ENCODE peak calls at places on chromosome 13, in six cellular contexts. One of them, this sample, is unnamed.

GRCh38 chr13:99339736-99340392 is 32.7 kb upstream of the GPR183 start:
- DNase-seq in stimulated activated CD8-positive, alpha-beta memory T cell treated with anti-CD3 and anti-CD28 coated beads, Interleukin-12 subunit alpha, Interleukin-12 subunit beta, amount 100 ng/mL, for 1 hour: no peak
- DNase-seq in amniotic stem cell: no peak
- DNase-seq in ELR: peak; percentile 50
- DNase-seq in GM10248: no peak
- DNase-seq in choroid plexus epithelial cell: peak; percentile 83
- DNase-seq in this sample: no peak

GRCh38 chr13:47463726-47464125 is 537.3 kb downstream of the SUCLA2 start:
- DNase-seq in choroid plexus epithelial cell: peak; percentile 69
- DNase-seq in GM10248: no peak
- DNase-seq in stimulated activated CD8-positive, alpha-beta memory T cell treated with anti-CD3 and anti-CD28 coated beads, Interleukin-12 subunit alpha, Interleukin-12 subunit beta, amount 100 ng/mL, for 1 hour: no peak
- DNase-seq in ELR: peak; percentile 77
- DNase-seq in amniotic stem cell: no peak
- DNase-seq in this sample: peak; percentile 34

GRCh38 chr13:105587786-105588185 is 947.7 kb downstream of the EFNB2 start:
- DNase-seq in ELR: peak; percentile 63
- DNase-seq in choroid plexus epithelial cell: peak; percentile 50
- DNase-seq in GM10248: no peak
- DNase-seq in amniotic stem cell: no peak
- DNase-seq in stimulated activated CD8-positive, alpha-beta memory T cell treated with anti-CD3 and anti-CD28 coated beads, Interleukin-12 subunit alpha, Interleukin-12 subunit beta, amount 100 ng/mL, for 1 hour: no peak
- DNase-seq in this sample: peak; percentile 25

GRCh38 chr13:44141213-44141724 is 232.4 kb upstream of the SERP2 start:
- DNase-seq in ELR: no peak
- DNase-seq in GM10248: peak; percentile 15
- DNase-seq in amniotic stem cell: no peak
- DNase-seq in stimulated activated CD8-positive, alpha-beta memory T cell treated with anti-CD3 and anti-CD28 coated beads, Interleukin-12 subunit alpha, Interleukin-12 subunit beta, amount 100 ng/mL, for 1 hour: no peak
- DNase-seq in choroid plexus epithelial cell: no peak
- DNase-seq in this sample: no peak

GRCh38 chr13:40910324-40911050 is 108.6 kb downstream of the ELF1 start:
- DNase-seq in stimulated activated CD8-positive, alpha-beta memory T cell treated with anti-CD3 and anti-CD28 coated beads, Interleukin-12 subunit alpha, Interleukin-12 subunit beta, amount 100 ng/mL, for 1 hour: no peak
- DNase-seq in choroid plexus epithelial cell: peak; percentile 39
- DNase-seq in ELR: peak; percentile 65
- DNase-seq in GM10248: no peak
- DNase-seq in amniotic stem cell: no peak
- DNase-seq in this sample: no peak

GRCh38 chr13:69948016-69948415 is 159.6 kb upstream of the ATXN8OS start:
- DNase-seq in amniotic stem cell: no peak
- DNase-seq in ELR: no peak
- DNase-seq in stimulated activated CD8-positive, alpha-beta memory T cell treated with anti-CD3 and anti-CD28 coated beads, Interleukin-12 subunit alpha, Interleukin-12 subunit beta, amount 100 ng/mL, for 1 hour: no peak
- DNase-seq in GM10248: peak; percentile 7
- DNase-seq in choroid plexus epithelial cell: no peak
- DNase-seq in this sample: no peak

GRCh38 chr13:97911311-97912138 is 42.0 kb upstream of the IPO5 start:
- DNase-seq in ELR: peak; percentile 57
- DNase-seq in GM10248: peak; percentile 26
- DNase-seq in amniotic stem cell: no peak
- DNase-seq in choroid plexus epithelial cell: no peak
- DNase-seq in stimulated activated CD8-positive, alpha-beta memory T cell treated with anti-CD3 and anti-CD28 coated beads, Interleukin-12 subunit alpha, Interleukin-12 subunit beta, amount 100 ng/mL, for 1 hour: no peak
- DNase-seq in this sample: no peak

GRCh38 chr13:19601749-19602725 is 31.4 kb upstream of the MPHOSPH8 start:
- DNase-seq in stimulated activated CD8-positive, alpha-beta memory T cell treated with anti-CD3 and anti-CD28 coated beads, Interleukin-12 subunit alpha, Interleukin-12 subunit beta, amount 100 ng/mL, for 1 hour: no peak
- DNase-seq in choroid plexus epithelial cell: peak; percentile 41
- DNase-seq in GM10248: peak; percentile 78
- DNase-seq in ELR: peak; percentile 64
- DNase-seq in amniotic stem cell: no peak
- DNase-seq in this sample: peak; percentile 29

GRCh38 chr13:48093588-48093987 is 1.3 kb downstream of the MED4 start:
- DNase-seq in GM10248: no peak
- DNase-seq in amniotic stem cell: no peak
- DNase-seq in choroid plexus epithelial cell: no peak
- DNase-seq in stimulated activated CD8-positive, alpha-beta memory T cell treated with anti-CD3 and anti-CD28 coated beads, Interleukin-12 subunit alpha, Interleukin-12 subunit beta, amount 100 ng/mL, for 1 hour: no peak
- DNase-seq in ELR: peak; percentile 25
- DNase-seq in this sample: no peak

GRCh38 chr13:74134777-74135305 is 637 bp upstream of the KLF12 start:
- DNase-seq in GM10248: peak; percentile 40
- DNase-seq in choroid plexus epithelial cell: no peak
- DNase-seq in stimulated activated CD8-positive, alpha-beta memory T cell treated with anti-CD3 and anti-CD28 coated beads, Interleukin-12 subunit alpha, Interleukin-12 subunit beta, amount 100 ng/mL, for 1 hour: peak; percentile 27
- DNase-seq in ELR: peak; percentile 65
- DNase-seq in amniotic stem cell: peak; percentile 20
- DNase-seq in this sample: peak; percentile 61

GRCh38 chr13:99353836-99354235 is 46.6 kb upstream of the GPR183 start:
- DNase-seq in GM10248: no peak
- DNase-seq in amniotic stem cell: no peak
- DNase-seq in ELR: peak; percentile 83
- DNase-seq in stimulated activated CD8-positive, alpha-beta memory T cell treated with anti-CD3 and anti-CD28 coated beads, Interleukin-12 subunit alpha, Interleukin-12 subunit beta, amount 100 ng/mL, for 1 hour: no peak
- DNase-seq in choroid plexus epithelial cell: peak; percentile 25
- DNase-seq in this sample: no peak

GRCh38 chr13:30805603-30806011 is 70.3 kb downstream of the ALOX5AP start:
- DNase-seq in amniotic stem cell: no peak
- DNase-seq in ELR: no peak
- DNase-seq in GM10248: no peak
- DNase-seq in choroid plexus epithelial cell: no peak
- DNase-seq in stimulated activated CD8-positive, alpha-beta memory T cell treated with anti-CD3 and anti-CD28 coated beads, Interleukin-12 subunit alpha, Interleukin-12 subunit beta, amount 100 ng/mL, for 1 hour: no peak
- DNase-seq in this sample: no peak

GRCh38 chr13:106491928-106492327 is 43.5 kb downstream of the EFNB2 start:
- DNase-seq in ELR: no peak
- DNase-seq in stimulated activated CD8-positive, alpha-beta memory T cell treated with anti-CD3 and anti-CD28 coated beads, Interleukin-12 subunit alpha, Interleukin-12 subunit beta, amount 100 ng/mL, for 1 hour: no peak
- DNase-seq in amniotic stem cell: no peak
- DNase-seq in GM10248: no peak
- DNase-seq in choroid plexus epithelial cell: no peak
- DNase-seq in this sample: no peak

GRCh38 chr13:19836472-19836871 is 27.0 kb downstream of the ZMYM5 start:
- DNase-seq in ELR: peak; percentile 27
- DNase-seq in stimulated activated CD8-positive, alpha-beta memory T cell treated with anti-CD3 and anti-CD28 coated beads, Interleukin-12 subunit alpha, Interleukin-12 subunit beta, amount 100 ng/mL, for 1 hour: no peak
- DNase-seq in amniotic stem cell: no peak
- DNase-seq in GM10248: no peak
- DNase-seq in choroid plexus epithelial cell: peak; percentile 21
- DNase-seq in this sample: no peak

GRCh38 chr13:29918845-29919244 is 68.4 kb upstream of the UBL3 start:
- DNase-seq in ELR: peak; percentile 96
- DNase-seq in amniotic stem cell: no peak
- DNase-seq in choroid plexus epithelial cell: peak; percentile 79
- DNase-seq in stimulated activated CD8-positive, alpha-beta memory T cell treated with anti-CD3 and anti-CD28 coated beads, Interleukin-12 subunit alpha, Interleukin-12 subunit beta, amount 100 ng/mL, for 1 hour: no peak
- DNase-seq in GM10248: no peak
- DNase-seq in this sample: peak; percentile 42

GRCh38 chr13:40064723-40065122 is 409.3 kb downstream of the COG6 start:
- DNase-seq in choroid plexus epithelial cell: peak; percentile 78
- DNase-seq in ELR: peak; percentile 71
- DNase-seq in stimulated activated CD8-positive, alpha-beta memory T cell treated with anti-CD3 and anti-CD28 coated beads, Interleukin-12 subunit alpha, Interleukin-12 subunit beta, amount 100 ng/mL, for 1 hour: no peak
- DNase-seq in amniotic stem cell: no peak
- DNase-seq in GM10248: no peak
- DNase-seq in this sample: peak; percentile 56

GRCh38 chr13:28532226-28533048 is 37.5 kb upstream of the FLT1 start:
- DNase-seq in stimulated activated CD8-positive, alpha-beta memory T cell treated with anti-CD3 and anti-CD28 coated beads, Interleukin-12 subunit alpha, Interleukin-12 subunit beta, amount 100 ng/mL, for 1 hour: no peak
- DNase-seq in amniotic stem cell: no peak
- DNase-seq in choroid plexus epithelial cell: peak; percentile 23
- DNase-seq in GM10248: peak; percentile 43
- DNase-seq in ELR: peak; percentile 65
- DNase-seq in this sample: no peak

GRCh38 chr13:24133396-24133795 is 27.1 kb upstream of the SPATA13 start:
- DNase-seq in GM10248: no peak
- DNase-seq in amniotic stem cell: no peak
- DNase-seq in stimulated activated CD8-positive, alpha-beta memory T cell treated with anti-CD3 and anti-CD28 coated beads, Interleukin-12 subunit alpha, Interleukin-12 subunit beta, amount 100 ng/mL, for 1 hour: no peak
- DNase-seq in ELR: no peak
- DNase-seq in choroid plexus epithelial cell: no peak
- DNase-seq in this sample: no peak

GRCh38 chr13:19838726-19839342 is 24.6 kb downstream of the ZMYM5 start:
- DNase-seq in ELR: no peak
- DNase-seq in amniotic stem cell: no peak
- DNase-seq in GM10248: no peak
- DNase-seq in choroid plexus epithelial cell: peak; percentile 92
- DNase-seq in stimulated activated CD8-positive, alpha-beta memory T cell treated with anti-CD3 and anti-CD28 coated beads, Interleukin-12 subunit alpha, Interleukin-12 subunit beta, amount 100 ng/mL, for 1 hour: no peak
- DNase-seq in this sample: no peak

GRCh38 chr13:48094404-48094780 is 512 bp downstream of the MED4 start:
- DNase-seq in stimulated activated CD8-positive, alpha-beta memory T cell treated with anti-CD3 and anti-CD28 coated beads, Interleukin-12 subunit alpha, Interleukin-12 subunit beta, amount 100 ng/mL, for 1 hour: no peak
- DNase-seq in GM10248: peak; percentile 13
- DNase-seq in ELR: peak; percentile 28
- DNase-seq in choroid plexus epithelial cell: peak; percentile 24
- DNase-seq in amniotic stem cell: no peak
- DNase-seq in this sample: no peak

GRCh38 chr13:75399168-75399878 is 82.6 kb downstream of the TBC1D4 start:
- DNase-seq in GM10248: no peak
- DNase-seq in stimulated activated CD8-positive, alpha-beta memory T cell treated with anti-CD3 and anti-CD28 coated beads, Interleukin-12 subunit alpha, Interleukin-12 subunit beta, amount 100 ng/mL, for 1 hour: no peak
- DNase-seq in ELR: peak; percentile 72
- DNase-seq in choroid plexus epithelial cell: peak; percentile 43
- DNase-seq in amniotic stem cell: peak; percentile 43
- DNase-seq in this sample: no peak

GRCh38 chr13:21478881-21479808 is 20.0 kb upstream of the ZDHHC20 start:
- DNase-seq in amniotic stem cell: peak; percentile 44
- DNase-seq in stimulated activated CD8-positive, alpha-beta memory T cell treated with anti-CD3 and anti-CD28 coated beads, Interleukin-12 subunit alpha, Interleukin-12 subunit beta, amount 100 ng/mL, for 1 hour: peak; percentile 39
- DNase-seq in GM10248: peak; percentile 49
- DNase-seq in choroid plexus epithelial cell: peak; percentile 88
- DNase-seq in ELR: peak; percentile 80
- DNase-seq in this sample: peak; percentile 42

GRCh38 chr13:105821337-105821736 is 714.1 kb downstream of the EFNB2 start:
- DNase-seq in stimulated activated CD8-positive, alpha-beta memory T cell treated with anti-CD3 and anti-CD28 coated beads, Interleukin-12 subunit alpha, Interleukin-12 subunit beta, amount 100 ng/mL, for 1 hour: no peak
- DNase-seq in GM10248: no peak
- DNase-seq in ELR: no peak
- DNase-seq in amniotic stem cell: no peak
- DNase-seq in choroid plexus epithelial cell: no peak
- DNase-seq in this sample: no peak

GRCh38 chr13:86788624-86789023 is 882.5 kb upstream of the SLITRK5 start:
- DNase-seq in ELR: no peak
- DNase-seq in amniotic stem cell: no peak
- DNase-seq in choroid plexus epithelial cell: no peak
- DNase-seq in GM10248: no peak
- DNase-seq in stimulated activated CD8-positive, alpha-beta memory T cell treated with anti-CD3 and anti-CD28 coated beads, Interleukin-12 subunit alpha, Interleukin-12 subunit beta, amount 100 ng/mL, for 1 hour: no peak
- DNase-seq in this sample: no peak

GRCh38 chr13:53250272-53250875 is 221.8 kb downstream of the OLFM4 start:
- DNase-seq in amniotic stem cell: peak; percentile 57
- DNase-seq in choroid plexus epithelial cell: peak; percentile 85
- DNase-seq in ELR: peak; percentile 78
- DNase-seq in GM10248: peak; percentile 35
- DNase-seq in stimulated activated CD8-positive, alpha-beta memory T cell treated with anti-CD3 and anti-CD28 coated beads, Interleukin-12 subunit alpha, Interleukin-12 subunit beta, amount 100 ng/mL, for 1 hour: no peak
- DNase-seq in this sample: no peak

GRCh38 chr13:43874512-43875092 is 4.9 kb downstream of the CCDC122 start:
- DNase-seq in ELR: peak; percentile 63
- DNase-seq in amniotic stem cell: no peak
- DNase-seq in stimulated activated CD8-positive, alpha-beta memory T cell treated with anti-CD3 and anti-CD28 coated beads, Interleukin-12 subunit alpha, Interleukin-12 subunit beta, amount 100 ng/mL, for 1 hour: no peak
- DNase-seq in GM10248: peak; percentile 17
- DNase-seq in choroid plexus epithelial cell: peak; percentile 62
- DNase-seq in this sample: no peak

GRCh38 chr13:66995366-66995663 is 234.8 kb downstream of the PCDH9 start:
- DNase-seq in ELR: no peak
- DNase-seq in amniotic stem cell: no peak
- DNase-seq in choroid plexus epithelial cell: no peak
- DNase-seq in stimulated activated CD8-positive, alpha-beta memory T cell treated with anti-CD3 and anti-CD28 coated beads, Interleukin-12 subunit alpha, Interleukin-12 subunit beta, amount 100 ng/mL, for 1 hour: no peak
- DNase-seq in GM10248: peak; percentile 20
- DNase-seq in this sample: no peak

GRCh38 chr13:83879431-83880171 is 2.7 kb downstream of the SLITRK1 start:
- DNase-seq in amniotic stem cell: no peak
- DNase-seq in choroid plexus epithelial cell: no peak
- DNase-seq in stimulated activated CD8-positive, alpha-beta memory T cell treated with anti-CD3 and anti-CD28 coated beads, Interleukin-12 subunit alpha, Interleukin-12 subunit beta, amount 100 ng/mL, for 1 hour: no peak
- DNase-seq in GM10248: no peak
- DNase-seq in ELR: peak; percentile 53
- DNase-seq in this sample: no peak

GRCh38 chr13:99295488-99296252 is 11.5 kb downstream of the GPR183 start:
- DNase-seq in choroid plexus epithelial cell: no peak
- DNase-seq in GM10248: no peak
- DNase-seq in amniotic stem cell: no peak
- DNase-seq in stimulated activated CD8-positive, alpha-beta memory T cell treated with anti-CD3 and anti-CD28 coated beads, Interleukin-12 subunit alpha, Interleukin-12 subunit beta, amount 100 ng/mL, for 1 hour: no peak
- DNase-seq in ELR: no peak
- DNase-seq in this sample: no peak

GRCh38 chr13:37446503-37446902 is 152.1 kb downstream of the POSTN start:
- DNase-seq in GM10248: no peak
- DNase-seq in ELR: peak; percentile 91
- DNase-seq in choroid plexus epithelial cell: peak; percentile 98
- DNase-seq in stimulated activated CD8-positive, alpha-beta memory T cell treated with anti-CD3 and anti-CD28 coated beads, Interleukin-12 subunit alpha, Interleukin-12 subunit beta, amount 100 ng/mL, for 1 hour: no peak
- DNase-seq in amniotic stem cell: peak; percentile 73
- DNase-seq in this sample: no peak

GRCh38 chr13:105442941-105443340 is 1092.5 kb downstream of the EFNB2 start:
- DNase-seq in ELR: peak; percentile 83
- DNase-seq in amniotic stem cell: peak; percentile 99
- DNase-seq in choroid plexus epithelial cell: peak; percentile 99
- DNase-seq in stimulated activated CD8-positive, alpha-beta memory T cell treated with anti-CD3 and anti-CD28 coated beads, Interleukin-12 subunit alpha, Interleukin-12 subunit beta, amount 100 ng/mL, for 1 hour: no peak
- DNase-seq in GM10248: no peak
- DNase-seq in this sample: peak; percentile 15

GRCh38 chr13:98632971-98633370 is 56.1 kb upstream of the STK24 start:
- DNase-seq in amniotic stem cell: no peak
- DNase-seq in stimulated activated CD8-positive, alpha-beta memory T cell treated with anti-CD3 and anti-CD28 coated beads, Interleukin-12 subunit alpha, Interleukin-12 subunit beta, amount 100 ng/mL, for 1 hour: no peak
- DNase-seq in ELR: peak; percentile 30
- DNase-seq in choroid plexus epithelial cell: peak; percentile 63
- DNase-seq in GM10248: no peak
- DNase-seq in this sample: no peak

GRCh38 chr13:28822161-28822560 is 2.0 kb downstream of the MTUS2 start:
- DNase-seq in choroid plexus epithelial cell: no peak
- DNase-seq in GM10248: no peak
- DNase-seq in stimulated activated CD8-positive, alpha-beta memory T cell treated with anti-CD3 and anti-CD28 coated beads, Interleukin-12 subunit alpha, Interleukin-12 subunit beta, amount 100 ng/mL, for 1 hour: no peak
- DNase-seq in amniotic stem cell: no peak
- DNase-seq in ELR: no peak
- DNase-seq in this sample: no peak

GRCh38 chr13:44149821-44150220 is 223.8 kb upstream of the SERP2 start:
- DNase-seq in stimulated activated CD8-positive, alpha-beta memory T cell treated with anti-CD3 and anti-CD28 coated beads, Interleukin-12 subunit alpha, Interleukin-12 subunit beta, amount 100 ng/mL, for 1 hour: no peak
- DNase-seq in choroid plexus epithelial cell: no peak
- DNase-seq in GM10248: no peak
- DNase-seq in amniotic stem cell: no peak
- DNase-seq in ELR: no peak
- DNase-seq in this sample: no peak

GRCh38 chr13:75178436-75178835 is 303.5 kb downstream of the TBC1D4 start:
- DNase-seq in ELR: no peak
- DNase-seq in stimulated activated CD8-positive, alpha-beta memory T cell treated with anti-CD3 and anti-CD28 coated beads, Interleukin-12 subunit alpha, Interleukin-12 subunit beta, amount 100 ng/mL, for 1 hour: no peak
- DNase-seq in choroid plexus epithelial cell: no peak
- DNase-seq in GM10248: no peak
- DNase-seq in amniotic stem cell: no peak
- DNase-seq in this sample: no peak